ENCODE peak calls at places on chromosome 17, in seven cellular contexts. R, U, E, Z, Q, T and B are unnamed samples.
A peak's percentile ranks its signal among the peaks of the same experiment; 100 is the strongest.

GRCh38 chr17:50213026-50214015 is 11.9 kb upstream of the COL1A1 start:
- DNase-seq in R (no peak), U (no peak), E (peak; percentile 51), Z (no peak), Q (no peak), T (peak; percentile 26), B (no peak)

GRCh38 chr17:39404542-39405378 is 3.3 kb upstream of the FBXL20 start:
- DNase-seq in R (no peak), U (peak; percentile 91), E (peak; percentile 91), Z (no peak), Q (no peak), T (peak; percentile 90), B (no peak)

GRCh38 chr17:50642071-50642721 is 7.5 kb downstream of the ABCC3 start:
- DNase-seq in R (no peak), U (no peak), E (no peak), Z (no peak), Q (no peak), T (no peak), B (no peak)

GRCh38 chr17:67534941-67535340 is 157.9 kb downstream of the PITPNC1 start:
- DNase-seq in R (no peak), U (no peak), E (no peak), Z (no peak), Q (no peak), T (no peak), B (no peak)

GRCh38 chr17:78915872-78916632 is 9.1 kb downstream of the TIMP2 start:
- DNase-seq in R (no peak), U (peak; percentile 82), E (no peak), Z (peak; percentile 55), Q (peak; percentile 60), T (peak; percentile 94), B (peak; percentile 62)

GRCh38 chr17:14359251-14359939 is 58.5 kb downstream of the HS3ST3B1 start:
- DNase-seq in R (peak; percentile 16), U (no peak), E (no peak), Z (no peak), Q (no peak), T (no peak), B (no peak)

GRCh38 chr17:20035501-20035900 is 26.3 kb downstream of the SPECC1 start:
- DNase-seq in R (no peak), U (no peak), E (no peak), Z (no peak), Q (no peak), T (no peak), B (no peak)

GRCh38 chr17:28252436-28252835 is 66.6 kb upstream of the TMEM97 start:
- DNase-seq in R (no peak), U (peak; percentile 81), E (peak; percentile 62), Z (no peak), Q (no peak), T (peak; percentile 90), B (no peak)

GRCh38 chr17:31339906-31340661 is 18.7 kb upstream of the EVI2A start:
- DNase-seq in R (no peak), U (peak; percentile 73), E (peak; percentile 90), Z (no peak), Q (no peak), T (peak; percentile 96), B (no peak)

GRCh38 chr17:58281511-58282011 is 826 bp upstream of the MPO start:
- DNase-seq in R (no peak), U (no peak), E (no peak), Z (no peak), Q (no peak), T (peak; percentile 86), B (no peak)

GRCh38 chr17:1736348-1737281 is 6.1 kb upstream of the SERPINF2 start:
- DNase-seq in R (no peak), U (peak; percentile 91), E (peak; percentile 83), Z (peak; percentile 52), Q (peak; percentile 54), T (peak; percentile 97), B (peak; percentile 72)

GRCh38 chr17:30241051-30241450 is 5.6 kb upstream of the SLC6A4 start:
- DNase-seq in R (no peak), U (no peak), E (no peak), Z (no peak), Q (no peak), T (no peak), B (no peak)

GRCh38 chr17:17710728-17711541 is 29.7 kb downstream of the RAI1 start:
- DNase-seq in R (no peak), U (peak; percentile 83), E (peak; percentile 93), Z (peak; percentile 84), Q (no peak), T (peak; percentile 98), B (peak; percentile 75)

GRCh38 chr17:18301081-18301480 is 13.7 kb downstream of the TOP3A start:
- DNase-seq in R (no peak), U (no peak), E (no peak), Z (no peak), Q (no peak), T (peak; percentile 82), B (no peak)

GRCh38 chr17:74903034-74903433 is 9.6 kb upstream of the FADS6 start:
- DNase-seq in R (no peak), U (no peak), E (no peak), Z (no peak), Q (no peak), T (no peak), B (no peak)

GRCh38 chr17:50884354-50885311 is 18.5 kb upstream of the TOB1 start:
- DNase-seq in R (no peak), U (no peak), E (no peak), Z (peak; percentile 66), Q (no peak), T (no peak), B (no peak)

GRCh38 chr17:69415431-69415830 is 934 bp downstream of the MAP2K6 start:
- DNase-seq in R (no peak), U (no peak), E (no peak), Z (no peak), Q (no peak), T (no peak), B (no peak)
- H3K4me3 ChIP-seq in R (peak overlapping the region; percentile 72), U (no peak overlapping the region), E (no peak overlapping the region), Z (peak overlapping the region; percentile 42), Q (peak overlapping the region; percentile 60), T (no peak overlapping the region), B (peak overlapping the region; percentile 58)

DNA sequence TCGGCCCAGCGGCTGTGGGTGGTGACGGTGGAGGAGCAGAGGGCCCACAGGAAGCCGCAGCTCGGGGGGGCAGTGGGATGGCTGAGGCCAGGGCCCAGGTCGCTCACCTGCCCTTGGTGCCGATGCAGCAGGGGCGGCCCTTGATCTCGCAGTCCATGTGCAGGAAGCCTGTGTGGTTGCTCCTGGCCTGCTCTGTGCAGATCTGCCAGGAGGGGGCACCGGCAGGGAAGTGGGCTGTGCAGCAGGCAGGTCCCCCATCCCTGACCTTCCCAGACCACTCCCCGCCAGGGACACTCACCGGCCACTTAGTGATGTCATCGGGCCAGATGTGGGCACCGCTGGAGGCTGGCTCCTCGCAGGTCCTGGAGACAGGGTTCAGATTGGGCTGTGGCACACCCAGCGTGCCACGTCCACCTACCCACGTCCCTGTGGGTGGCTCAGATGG is 6.2 kb downstream of the AANAT start:
- DNase-seq in R (no peak), U (no peak), E (no peak), Z (no peak), Q (no peak), T (peak; percentile 94), B (no peak)
- TF ChIP-seq CTCF in R (no peak), U (peak; percentile 36), E (peak; percentile 35), Z (peak; percentile 16), Q (no peak), T (peak; percentile 34), B (no peak)

GRCh38 chr17:61461967-61462733 is 9.9 kb downstream of the TBX4 start:
- DNase-seq in R (no peak), U (no peak), E (no peak), Z (no peak), Q (no peak), T (peak; percentile 93), B (no peak)

GRCh38 chr17:61459968-61460718 is 7.9 kb downstream of the TBX4 start:
- DNase-seq in R (no peak), U (no peak), E (no peak), Z (no peak), Q (no peak), T (peak; percentile 55), B (no peak)

GRCh38 chr17:61462734-61463067 is 10.5 kb downstream of the TBX4 start:
- DNase-seq in R (no peak), U (no peak), E (no peak), Z (no peak), Q (no peak), T (peak; percentile 81), B (no peak)

GRCh38 chr17:61460796-61461585 is 8.8 kb downstream of the TBX4 start:
- DNase-seq in R (no peak), U (no peak), E (peak; percentile 40), Z (no peak), Q (no peak), T (peak; percentile 77), B (no peak)

DNA sequence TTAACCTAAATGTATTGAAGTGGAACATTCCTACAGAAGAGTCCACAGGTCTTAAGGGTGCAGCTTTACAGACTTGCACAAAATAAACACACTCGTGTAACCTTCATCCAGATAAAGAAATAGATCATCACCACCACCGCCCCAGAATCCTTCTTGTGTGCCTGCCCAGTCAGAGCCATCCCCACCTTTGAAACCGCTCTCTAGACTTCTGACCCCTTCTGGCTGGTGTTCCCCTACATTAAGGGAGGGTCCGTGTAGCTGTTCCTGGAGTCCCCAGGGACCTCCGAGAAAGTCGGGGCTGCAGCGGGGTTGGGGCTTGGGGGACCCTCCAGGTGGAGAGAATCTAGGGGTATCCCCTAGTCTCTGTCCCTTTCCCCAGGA is 9.4 kb downstream of the TBX4 start:
- DNase-seq in R (no peak), U (no peak), E (no peak), Z (no peak), Q (no peak), T (no peak), B (peak; percentile 26)
- H3K4me3 ChIP-seq in R (no peak overlapping the region), U (no peak overlapping the region), E (no peak overlapping the region), Z (peak overlapping the region; percentile 11), Q (peak overlapping the region; percentile 29), T (peak overlapping the region; percentile 57), B (peak overlapping the region; percentile 3)

GRCh38 chr17:56292010-56292409 is 138.7 kb downstream of the ANKFN1 start:
- DNase-seq in R (no peak), U (peak; percentile 46), E (peak; percentile 77), Z (no peak), Q (no peak), T (peak; percentile 83), B (no peak)
- TF ChIP-seq CTCF in R (no peak), U (no peak), E (no peak), Z (no peak), Q (no peak), T (no peak), B (no peak)

DNA sequence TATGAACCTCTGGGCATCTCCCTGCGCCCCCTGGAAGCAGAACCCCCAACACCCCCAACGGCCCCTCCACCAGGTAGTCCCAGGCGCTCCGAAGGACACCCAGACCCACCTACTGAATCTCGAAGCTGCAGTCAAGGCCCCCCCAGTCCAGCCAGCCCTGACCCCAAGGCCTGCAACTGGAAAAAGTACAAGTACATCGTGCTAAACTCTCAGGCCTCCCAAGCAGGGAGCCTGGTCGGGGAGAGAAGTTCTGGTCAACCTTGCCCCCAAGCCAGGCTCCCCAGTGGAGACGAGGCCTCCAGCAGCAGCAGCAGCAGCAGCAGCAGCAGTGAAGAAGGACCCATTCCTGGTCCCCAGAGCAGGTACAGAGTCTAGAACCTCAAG is 1.5 kb downstream of the BCL6B start:
- DNase-seq in R (no peak), U (no peak), E (no peak), Z (no peak), Q (no peak), T (no peak), B (no peak)
- H3K4me3 ChIP-seq in R (no peak overlapping the region), U (no peak overlapping the region), E (no peak overlapping the region), Z (no peak overlapping the region), Q (peak overlapping the region; percentile 45), T (no peak overlapping the region), B (no peak overlapping the region)